ENCODE peak calls at places on chromosome 17, in ten cellular contexts. One of them, this sample, is unnamed.

GRCh38 chr17:66304304-66305174 is 2.1 kb downstream of the PRKCA start:
- DNase-seq in WERI-Rb-1: no peak
- DNase-seq in thoracic aorta: no peak
- DNase-seq in AG04450: no peak
- DNase-seq in LNCaP clone FGC: no peak
- DNase-seq in GM12864: no peak
- DNase-seq in bronchial epithelial cell: no peak
- DNase-seq in testis: no peak
- DNase-seq in ascending aorta: no peak
- DNase-seq in psoas muscle: no peak
- DNase-seq in this sample: peak

GRCh38 chr17:77098884-77099545 is 41.8 kb upstream of the SEC14L1 start:
- DNase-seq in AG04450: peak
- DNase-seq in ascending aorta: peak
- DNase-seq in GM12864: no peak
- DNase-seq in psoas muscle: no peak
- DNase-seq in WERI-Rb-1: no peak
- DNase-seq in thoracic aorta: no peak
- DNase-seq in LNCaP clone FGC: no peak
- DNase-seq in bronchial epithelial cell: peak
- DNase-seq in testis: peak
- DNase-seq in this sample: peak

GRCh38 chr17:12979826-12980500 is 37.9 kb downstream of the ELAC2 start:
- DNase-seq in ascending aorta: no peak
- DNase-seq in thoracic aorta: no peak
- DNase-seq in psoas muscle: no peak
- DNase-seq in WERI-Rb-1: no peak
- DNase-seq in bronchial epithelial cell: no peak
- DNase-seq in LNCaP clone FGC: no peak
- DNase-seq in testis: no peak
- DNase-seq in AG04450: no peak
- DNase-seq in GM12864: no peak
- DNase-seq in this sample: no peak

GRCh38 chr17:41492351-41492750 is 2.6 kb upstream of the KRT36 start:
- DNase-seq in ascending aorta: no peak
- DNase-seq in GM12864: no peak
- DNase-seq in LNCaP clone FGC: no peak
- DNase-seq in bronchial epithelial cell: no peak
- DNase-seq in psoas muscle: no peak
- DNase-seq in AG04450: no peak
- DNase-seq in WERI-Rb-1: no peak
- DNase-seq in thoracic aorta: no peak
- DNase-seq in testis: peak
- DNase-seq in this sample: peak

GRCh38 chr17:71828182-71828596 is 292.6 kb upstream of the SOX9 start:
- DNase-seq in ascending aorta: no peak
- DNase-seq in bronchial epithelial cell: no peak
- DNase-seq in WERI-Rb-1: no peak
- DNase-seq in thoracic aorta: no peak
- DNase-seq in psoas muscle: no peak
- DNase-seq in AG04450: no peak
- DNase-seq in testis: no peak
- DNase-seq in GM12864: no peak
- DNase-seq in LNCaP clone FGC: no peak
- DNase-seq in this sample: no peak

GRCh38 chr17:13477180-13477611 is 124.5 kb downstream of the HS3ST3A1 start:
- DNase-seq in testis: no peak
- DNase-seq in thoracic aorta: no peak
- DNase-seq in psoas muscle: no peak
- DNase-seq in GM12864: no peak
- DNase-seq in LNCaP clone FGC: no peak
- DNase-seq in AG04450: no peak
- DNase-seq in WERI-Rb-1: no peak
- DNase-seq in ascending aorta: no peak
- DNase-seq in bronchial epithelial cell: peak
- DNase-seq in this sample: peak

GRCh38 chr17:12693640-12694039 is 27.9 kb downstream of the MYOCD start:
- DNase-seq in LNCaP clone FGC: no peak
- DNase-seq in WERI-Rb-1: no peak
- DNase-seq in GM12864: no peak
- DNase-seq in AG04450: no peak
- DNase-seq in psoas muscle: no peak
- DNase-seq in bronchial epithelial cell: no peak
- DNase-seq in thoracic aorta: no peak
- DNase-seq in ascending aorta: no peak
- DNase-seq in testis: no peak
- DNase-seq in this sample: peak

GRCh38 chr17:27956601-27957445 is 63.7 kb upstream of the LYRM9 start:
- DNase-seq in WERI-Rb-1: peak
- DNase-seq in thoracic aorta: no peak
- DNase-seq in testis: no peak
- DNase-seq in bronchial epithelial cell: no peak
- DNase-seq in psoas muscle: no peak
- DNase-seq in GM12864: no peak
- DNase-seq in AG04450: no peak
- DNase-seq in ascending aorta: no peak
- DNase-seq in LNCaP clone FGC: no peak
- DNase-seq in this sample: peak

GRCh38 chr17:41417576-41418015 is 6.8 kb downstream of the KRT37 start:
- DNase-seq in psoas muscle: no peak
- DNase-seq in AG04450: no peak
- DNase-seq in ascending aorta: no peak
- DNase-seq in testis: no peak
- DNase-seq in thoracic aorta: no peak
- DNase-seq in WERI-Rb-1: no peak
- DNase-seq in GM12864: no peak
- DNase-seq in LNCaP clone FGC: peak
- DNase-seq in bronchial epithelial cell: peak
- DNase-seq in this sample: no peak

GRCh38 chr17:78715876-78716275 is 66.2 kb downstream of the CYTH1 start:
- DNase-seq in AG04450: no peak
- DNase-seq in LNCaP clone FGC: no peak
- DNase-seq in thoracic aorta: no peak
- DNase-seq in psoas muscle: no peak
- DNase-seq in testis: no peak
- DNase-seq in WERI-Rb-1: no peak
- DNase-seq in bronchial epithelial cell: no peak
- DNase-seq in GM12864: no peak
- DNase-seq in ascending aorta: no peak
- DNase-seq in this sample: no peak

GRCh38 chr17:51761105-51761504 is 397.4 kb downstream of the CA10 start:
- DNase-seq in psoas muscle: no peak
- DNase-seq in GM12864: no peak
- DNase-seq in thoracic aorta: no peak
- DNase-seq in bronchial epithelial cell: no peak
- DNase-seq in testis: no peak
- DNase-seq in WERI-Rb-1: no peak
- DNase-seq in ascending aorta: no peak
- DNase-seq in LNCaP clone FGC: no peak
- DNase-seq in AG04450: no peak
- DNase-seq in this sample: no peak

GRCh38 chr17:6366144-6366755 is 68.7 kb downstream of the AIPL1 start:
- DNase-seq in bronchial epithelial cell: peak
- DNase-seq in AG04450: no peak
- DNase-seq in testis: peak
- DNase-seq in thoracic aorta: no peak
- DNase-seq in psoas muscle: no peak
- DNase-seq in WERI-Rb-1: peak
- DNase-seq in ascending aorta: no peak
- DNase-seq in LNCaP clone FGC: no peak
- DNase-seq in GM12864: no peak
- DNase-seq in this sample: peak

GRCh38 chr17:36934144-36934758 is 3.0 kb upstream of the LHX1 start:
- DNase-seq in testis: no peak
- DNase-seq in GM12864: no peak
- DNase-seq in LNCaP clone FGC: no peak
- DNase-seq in thoracic aorta: no peak
- DNase-seq in ascending aorta: no peak
- DNase-seq in bronchial epithelial cell: no peak
- DNase-seq in AG04450: no peak
- DNase-seq in WERI-Rb-1: no peak
- DNase-seq in psoas muscle: no peak
- DNase-seq in this sample: no peak

GRCh38 chr17:75828051-75828400 is 16.2 kb downstream of the UNC13D start:
- DNase-seq in LNCaP clone FGC: no peak
- DNase-seq in testis: no peak
- DNase-seq in ascending aorta: no peak
- DNase-seq in AG04450: no peak
- DNase-seq in GM12864: no peak
- DNase-seq in bronchial epithelial cell: no peak
- DNase-seq in WERI-Rb-1: no peak
- DNase-seq in psoas muscle: no peak
- DNase-seq in thoracic aorta: no peak
- DNase-seq in this sample: no peak
- H3K4me3 ChIP-seq in LNCaP clone FGC: no peak
- H3K4me3 ChIP-seq in testis: no peak
- H3K4me3 ChIP-seq in ascending aorta: no peak
- H3K4me3 ChIP-seq in AG04450: no peak
- H3K4me3 ChIP-seq in GM12864: no peak
- H3K4me3 ChIP-seq in bronchial epithelial cell: no peak
- H3K4me3 ChIP-seq in WERI-Rb-1: peak
- H3K4me3 ChIP-seq in psoas muscle: peak
- H3K4me3 ChIP-seq in thoracic aorta: peak
- H3K4me3 ChIP-seq in this sample: no peak

DNA sequence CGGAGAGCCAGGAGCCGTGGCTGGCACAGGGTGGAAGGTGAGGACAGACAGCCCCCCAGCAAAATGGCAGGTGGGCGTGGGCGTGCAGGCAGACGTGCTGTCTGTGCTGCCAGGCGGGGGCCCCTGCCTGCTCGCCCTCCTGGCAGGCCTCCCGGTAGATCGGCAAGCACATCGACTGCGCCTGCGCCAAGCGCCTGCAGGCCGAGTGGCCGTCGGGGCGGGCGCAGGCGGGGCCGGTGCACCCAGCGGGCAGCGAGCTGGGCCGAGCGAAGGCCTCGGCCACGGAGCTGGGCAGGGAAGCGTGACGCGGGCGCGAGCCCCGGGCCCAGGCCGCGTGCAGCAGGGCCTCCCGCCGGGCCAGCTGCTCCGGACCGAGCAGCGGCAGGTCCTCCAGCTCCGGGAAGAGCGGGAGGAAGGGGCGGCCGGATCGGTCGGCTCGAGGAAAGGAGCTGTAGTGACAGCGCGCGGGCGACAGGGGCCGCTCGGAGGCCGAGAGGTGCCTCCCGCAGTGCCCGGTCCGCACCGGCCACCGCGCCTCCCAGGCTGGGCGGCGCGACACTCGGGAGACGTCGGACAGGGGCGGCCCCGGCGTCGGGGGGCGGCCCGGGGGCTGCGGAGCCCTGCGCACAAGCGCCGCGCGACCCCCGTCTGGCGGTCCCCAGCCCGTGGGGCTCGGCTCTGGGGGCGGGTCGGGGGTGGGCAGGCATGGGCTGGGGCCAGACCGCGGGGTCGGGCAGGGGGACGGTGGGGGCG is 16.9 kb downstream of the GRIN2C start:
- DNase-seq in testis: peak
- DNase-seq in thoracic aorta: no peak
- DNase-seq in psoas muscle: peak
- DNase-seq in bronchial epithelial cell: peak
- DNase-seq in WERI-Rb-1: peak
- DNase-seq in AG04450: no peak
- DNase-seq in LNCaP clone FGC: no peak
- DNase-seq in ascending aorta: peak
- DNase-seq in GM12864: no peak
- DNase-seq in this sample: peak
- TF ChIP-seq CTCF in testis: peak
- TF ChIP-seq CTCF in thoracic aorta: peak
- TF ChIP-seq CTCF in psoas muscle: peak
- TF ChIP-seq CTCF in bronchial epithelial cell: peak
- TF ChIP-seq CTCF in WERI-Rb-1: peak
- TF ChIP-seq CTCF in AG04450: peak
- TF ChIP-seq CTCF in LNCaP clone FGC: peak
- TF ChIP-seq CTCF in ascending aorta: peak
- TF ChIP-seq CTCF in GM12864: peak
- TF ChIP-seq CTCF in this sample: peak

DNA sequence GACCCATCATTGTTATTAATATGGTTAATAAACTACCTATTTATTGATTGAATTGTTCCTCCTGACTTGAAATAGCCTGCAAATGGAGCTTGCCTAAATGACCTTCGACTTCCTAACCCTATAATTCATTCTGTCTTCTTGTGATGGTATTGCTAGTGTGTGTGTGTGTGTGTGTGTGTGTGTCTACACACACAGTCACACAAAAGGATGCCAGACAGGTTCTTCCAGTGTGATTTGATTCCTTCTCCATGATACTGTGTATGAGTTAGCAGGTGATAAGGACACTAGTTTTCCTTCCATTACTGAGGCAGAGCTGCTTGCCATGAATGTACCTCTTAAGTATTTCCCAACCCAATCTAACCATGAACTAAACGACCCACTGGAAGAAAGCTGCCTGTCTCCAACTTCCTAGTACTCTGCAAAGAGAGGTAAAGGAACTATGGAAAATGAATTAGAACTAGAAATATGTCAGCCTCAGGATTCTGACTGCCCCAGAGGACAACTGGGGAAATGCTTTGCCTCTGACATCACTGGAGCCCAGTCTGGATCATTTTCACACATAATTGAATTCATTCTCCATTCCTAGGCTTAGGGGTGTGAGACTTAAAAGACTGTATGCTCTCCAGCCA is 3.5 kb upstream of the CDC6 start:
- DNase-seq in WERI-Rb-1: no peak
- DNase-seq in thoracic aorta: no peak
- DNase-seq in bronchial epithelial cell: peak
- DNase-seq in testis: no peak
- DNase-seq in GM12864: no peak
- DNase-seq in psoas muscle: no peak
- DNase-seq in ascending aorta: peak
- DNase-seq in LNCaP clone FGC: peak
- DNase-seq in AG04450: no peak
- DNase-seq in this sample: peak
- H3K4me3 ChIP-seq in WERI-Rb-1: no peak
- H3K4me3 ChIP-seq in thoracic aorta: peak
- H3K4me3 ChIP-seq in bronchial epithelial cell: peak
- H3K4me3 ChIP-seq in testis: no peak
- H3K4me3 ChIP-seq in GM12864: no peak
- H3K4me3 ChIP-seq in psoas muscle: no peak
- H3K4me3 ChIP-seq in ascending aorta: no peak
- H3K4me3 ChIP-seq in LNCaP clone FGC: no peak
- H3K4me3 ChIP-seq in AG04450: peak
- H3K4me3 ChIP-seq in this sample: peak

GRCh38 chr17:33520404-33521032 is 227.4 kb upstream of the ASIC2 start:
- DNase-seq in bronchial epithelial cell: peak
- DNase-seq in testis: peak
- DNase-seq in ascending aorta: no peak
- DNase-seq in thoracic aorta: no peak
- DNase-seq in AG04450: no peak
- DNase-seq in psoas muscle: peak
- DNase-seq in WERI-Rb-1: peak
- DNase-seq in GM12864: no peak
- DNase-seq in LNCaP clone FGC: no peak
- DNase-seq in this sample: peak
- TF ChIP-seq CTCF in bronchial epithelial cell: peak
- TF ChIP-seq CTCF in testis: peak
- TF ChIP-seq CTCF in ascending aorta: peak
- TF ChIP-seq CTCF in thoracic aorta: peak
- TF ChIP-seq CTCF in AG04450: peak
- TF ChIP-seq CTCF in psoas muscle: peak
- TF ChIP-seq CTCF in WERI-Rb-1: peak
- TF ChIP-seq CTCF in GM12864: peak
- TF ChIP-seq CTCF in LNCaP clone FGC: peak
- TF ChIP-seq CTCF in this sample: peak

This sample was measured in cardiac fibroblast.